ENCODE peak calls at places on chromosomes 1 and 21, in eight cellular contexts. One of them, this sample, is unnamed.

GRCh38 chr1:200473698-200474371 is 64.0 kb upstream of the ZNF281 start:
- DNase-seq in lung: no peak
- DNase-seq in stimulated activated CD8-positive, alpha-beta memory T cell treated with anti-CD3 and anti-CD28 coated beads, Interleukin-15, amount 100 ng/mL, for 24 hours: no peak
- DNase-seq in NCI-H2171: peak; percentile 33
- DNase-seq in A673: no peak
- DNase-seq in cardiac muscle cell: peak; percentile 28
- DNase-seq in retina: peak; percentile 16
- DNase-seq in T-helper 2 cell: peak; percentile 70
- DNase-seq in this sample: no peak

GRCh38 chr1:247613405-247613804 is 8.0 kb downstream of the OR2G3 start:
- DNase-seq in NCI-H2171: no peak
- DNase-seq in lung: no peak
- DNase-seq in T-helper 2 cell: no peak
- DNase-seq in stimulated activated CD8-positive, alpha-beta memory T cell treated with anti-CD3 and anti-CD28 coated beads, Interleukin-15, amount 100 ng/mL, for 24 hours: no peak
- DNase-seq in cardiac muscle cell: no peak
- DNase-seq in A673: no peak
- DNase-seq in retina: no peak
- DNase-seq in this sample: no peak

GRCh38 chr1:33719771-33720670 is 143.9 kb upstream of the HMGB4 start:
- DNase-seq in A673: peak; percentile 11
- DNase-seq in retina: no peak
- DNase-seq in stimulated activated CD8-positive, alpha-beta memory T cell treated with anti-CD3 and anti-CD28 coated beads, Interleukin-15, amount 100 ng/mL, for 24 hours: no peak
- DNase-seq in cardiac muscle cell: no peak
- DNase-seq in lung: no peak
- DNase-seq in NCI-H2171: no peak
- DNase-seq in T-helper 2 cell: no peak
- DNase-seq in this sample: no peak

GRCh38 chr1:241976264-241976663 is 18.7 kb downstream of the BECN2 start:
- DNase-seq in stimulated activated CD8-positive, alpha-beta memory T cell treated with anti-CD3 and anti-CD28 coated beads, Interleukin-15, amount 100 ng/mL, for 24 hours: no peak
- DNase-seq in lung: no peak
- DNase-seq in A673: no peak
- DNase-seq in NCI-H2171: no peak
- DNase-seq in retina: no peak
- DNase-seq in T-helper 2 cell: no peak
- DNase-seq in cardiac muscle cell: no peak
- DNase-seq in this sample: no peak

GRCh38 chr1:209989525-209989924 is 51.5 kb downstream of the SYT14 start:
- DNase-seq in T-helper 2 cell: peak; percentile 1
- DNase-seq in lung: no peak
- DNase-seq in retina: no peak
- DNase-seq in NCI-H2171: no peak
- DNase-seq in cardiac muscle cell: peak; percentile 8
- DNase-seq in A673: peak; percentile 58
- DNase-seq in stimulated activated CD8-positive, alpha-beta memory T cell treated with anti-CD3 and anti-CD28 coated beads, Interleukin-15, amount 100 ng/mL, for 24 hours: no peak
- DNase-seq in this sample: no peak

GRCh38 chr21:15010645-15011044 is 54.2 kb downstream of the NRIP1 start:
- DNase-seq in cardiac muscle cell: no peak
- DNase-seq in T-helper 2 cell: no peak
- DNase-seq in NCI-H2171: no peak
- DNase-seq in retina: no peak
- DNase-seq in lung: no peak
- DNase-seq in A673: no peak
- DNase-seq in stimulated activated CD8-positive, alpha-beta memory T cell treated with anti-CD3 and anti-CD28 coated beads, Interleukin-15, amount 100 ng/mL, for 24 hours: no peak
- DNase-seq in this sample: no peak

GRCh38 chr1:39391741-39392679 is 99.4 kb upstream of the BMP8A start:
- DNase-seq in lung: no peak
- DNase-seq in retina: peak; percentile 57
- DNase-seq in NCI-H2171: no peak
- DNase-seq in A673: peak; percentile 94
- DNase-seq in T-helper 2 cell: no peak
- DNase-seq in cardiac muscle cell: peak; percentile 52
- DNase-seq in stimulated activated CD8-positive, alpha-beta memory T cell treated with anti-CD3 and anti-CD28 coated beads, Interleukin-15, amount 100 ng/mL, for 24 hours: no peak
- DNase-seq in this sample: peak; percentile 85

GRCh38 chr1:155322571-155322952 is 1.9 kb downstream of the RUSC1 start:
- DNase-seq in T-helper 2 cell: peak; percentile 21
- DNase-seq in NCI-H2171: no peak
- DNase-seq in retina: peak; percentile 64
- DNase-seq in A673: peak; percentile 22
- DNase-seq in cardiac muscle cell: peak; percentile 30
- DNase-seq in stimulated activated CD8-positive, alpha-beta memory T cell treated with anti-CD3 and anti-CD28 coated beads, Interleukin-15, amount 100 ng/mL, for 24 hours: no peak
- DNase-seq in lung: no peak
- DNase-seq in this sample: no peak

GRCh38 chr1:167248707-167249642 is 28.3 kb downstream of the POU2F1 start:
- DNase-seq in lung: no peak
- DNase-seq in NCI-H2171: no peak
- DNase-seq in retina: no peak
- DNase-seq in T-helper 2 cell: no peak
- DNase-seq in cardiac muscle cell: no peak
- DNase-seq in stimulated activated CD8-positive, alpha-beta memory T cell treated with anti-CD3 and anti-CD28 coated beads, Interleukin-15, amount 100 ng/mL, for 24 hours: no peak
- DNase-seq in A673: no peak
- DNase-seq in this sample: no peak

GRCh38 chr1:64167176-64167575 is 36.2 kb upstream of the UBE2U start:
- DNase-seq in cardiac muscle cell: no peak
- DNase-seq in stimulated activated CD8-positive, alpha-beta memory T cell treated with anti-CD3 and anti-CD28 coated beads, Interleukin-15, amount 100 ng/mL, for 24 hours: no peak
- DNase-seq in T-helper 2 cell: no peak
- DNase-seq in NCI-H2171: no peak
- DNase-seq in lung: no peak
- DNase-seq in retina: no peak
- DNase-seq in A673: no peak
- DNase-seq in this sample: no peak

GRCh38 chr1:30038134-30039025 is 685.0 kb downstream of the MATN1 start:
- DNase-seq in cardiac muscle cell: no peak
- DNase-seq in retina: no peak
- DNase-seq in T-helper 2 cell: no peak
- DNase-seq in A673: no peak
- DNase-seq in NCI-H2171: no peak
- DNase-seq in stimulated activated CD8-positive, alpha-beta memory T cell treated with anti-CD3 and anti-CD28 coated beads, Interleukin-15, amount 100 ng/mL, for 24 hours: no peak
- DNase-seq in lung: peak; percentile 6
- DNase-seq in this sample: no peak

This sample was measured in HepG2.